ENCODE peak calls at places on chromosomes 5 and 9, in six cellular contexts. One of them, this sample, is unnamed.

GRCh38 chr5:90878549-90879196 is 320.1 kb downstream of the ADGRV1 start:
- DNase-seq in mesendoderm: no peak
- DNase-seq in IMR-90: peak
- DNase-seq in H9: no peak
- DNase-seq in neuronal stem cell: no peak
- DNase-seq in mesenchymal stem cell: peak
- DNase-seq in this sample: no peak

GRCh38 chr5:62457071-62457470 is 44.5 kb downstream of the IPO11 start:
- DNase-seq in IMR-90: peak
- DNase-seq in H9: no peak
- DNase-seq in mesenchymal stem cell: peak
- DNase-seq in mesendoderm: no peak
- DNase-seq in neuronal stem cell: no peak
- DNase-seq in this sample: no peak

GRCh38 chr9:83440641-83441040 is 97.6 kb downstream of the FRMD3 start:
- DNase-seq in mesendoderm: peak
- DNase-seq in IMR-90: no peak
- DNase-seq in H9: no peak
- DNase-seq in mesenchymal stem cell: no peak
- DNase-seq in neuronal stem cell: no peak
- DNase-seq in this sample: no peak

GRCh38 chr9:89878687-89879086 is 273.9 kb downstream of the GADD45G start:
- DNase-seq in IMR-90: no peak
- DNase-seq in H9: no peak
- DNase-seq in neuronal stem cell: no peak
- DNase-seq in mesendoderm: no peak
- DNase-seq in mesenchymal stem cell: peak
- DNase-seq in this sample: peak

GRCh38 chr9:129416831-129417604 is 203.9 kb downstream of the C9orf50 start:
- DNase-seq in H9: no peak
- DNase-seq in neuronal stem cell: no peak
- DNase-seq in mesendoderm: no peak
- DNase-seq in IMR-90: no peak
- DNase-seq in mesenchymal stem cell: no peak
- DNase-seq in this sample: no peak

GRCh38 chr5:133373121-133373870 is 239.0 kb downstream of the FSTL4 start:
- DNase-seq in mesenchymal stem cell: no peak
- DNase-seq in neuronal stem cell: no peak
- DNase-seq in IMR-90: peak
- DNase-seq in mesendoderm: no peak
- DNase-seq in H9: no peak
- DNase-seq in this sample: no peak

GRCh38 chr9:125428060-125428481 is 166.4 kb downstream of the GAPVD1 start:
- DNase-seq in mesenchymal stem cell: no peak
- DNase-seq in H9: no peak
- DNase-seq in mesendoderm: peak
- DNase-seq in IMR-90: no peak
- DNase-seq in neuronal stem cell: no peak
- DNase-seq in this sample: no peak

GRCh38 chr9:131318211-131318610 is 28.7 kb downstream of the PLPP7 start:
- DNase-seq in H9: no peak
- DNase-seq in mesenchymal stem cell: no peak
- DNase-seq in neuronal stem cell: no peak
- DNase-seq in IMR-90: no peak
- DNase-seq in mesendoderm: no peak
- DNase-seq in this sample: no peak

GRCh38 chr5:111453747-111454146 is 58.6 kb downstream of the STARD4 start:
- DNase-seq in mesenchymal stem cell: peak
- DNase-seq in mesendoderm: peak
- DNase-seq in neuronal stem cell: no peak
- DNase-seq in H9: no peak
- DNase-seq in IMR-90: peak
- DNase-seq in this sample: no peak

GRCh38 chr5:132762246-132763000 is 14.6 kb downstream of the SEPTIN8 start:
- DNase-seq in H9: no peak
- DNase-seq in IMR-90: no peak
- DNase-seq in mesenchymal stem cell: no peak
- DNase-seq in neuronal stem cell: no peak
- DNase-seq in mesendoderm: no peak
- DNase-seq in this sample: no peak

GRCh38 chr5:145510324-145510723 is 324.8 kb downstream of the PRELID2 start:
- DNase-seq in mesenchymal stem cell: peak
- DNase-seq in mesendoderm: no peak
- DNase-seq in neuronal stem cell: no peak
- DNase-seq in IMR-90: peak
- DNase-seq in H9: no peak
- DNase-seq in this sample: no peak

GRCh38 chr5:106658150-106658549 is 1012.6 kb downstream of the EFNA5 start:
- DNase-seq in mesenchymal stem cell: no peak
- DNase-seq in mesendoderm: no peak
- DNase-seq in neuronal stem cell: no peak
- DNase-seq in H9: no peak
- DNase-seq in IMR-90: no peak
- DNase-seq in this sample: no peak

GRCh38 chr5:78102498-78102897 is 192.0 kb downstream of the AP3B1 start:
- DNase-seq in neuronal stem cell: no peak
- DNase-seq in mesendoderm: no peak
- DNase-seq in H9: no peak
- DNase-seq in mesenchymal stem cell: no peak
- DNase-seq in IMR-90: peak
- DNase-seq in this sample: no peak

GRCh38 chr5:150409638-150410523 is 2.8 kb downstream of the CD74 start:
- DNase-seq in H9: peak
- DNase-seq in mesendoderm: peak
- DNase-seq in mesenchymal stem cell: peak
- DNase-seq in IMR-90: peak
- DNase-seq in neuronal stem cell: peak
- DNase-seq in this sample: peak

GRCh38 chr9:79617395-79617794 is 45.6 kb downstream of the TLE4 start:
- DNase-seq in mesendoderm: no peak
- DNase-seq in mesenchymal stem cell: no peak
- DNase-seq in IMR-90: peak
- DNase-seq in neuronal stem cell: no peak
- DNase-seq in H9: no peak
- DNase-seq in this sample: no peak

GRCh38 chr5:108415726-108416125 is 33.8 kb upstream of the FBXL17 start:
- DNase-seq in H9: no peak
- DNase-seq in mesendoderm: no peak
- DNase-seq in IMR-90: no peak
- DNase-seq in mesenchymal stem cell: no peak
- DNase-seq in neuronal stem cell: no peak
- DNase-seq in this sample: no peak

GRCh38 chr5:9564752-9565151 is 18.9 kb upstream of the SEMA5A start:
- DNase-seq in neuronal stem cell: no peak
- DNase-seq in H9: no peak
- DNase-seq in IMR-90: no peak
- DNase-seq in mesenchymal stem cell: peak
- DNase-seq in mesendoderm: no peak
- DNase-seq in this sample: no peak

GRCh38 chr9:85020791-85021190 is 351.3 kb downstream of the NTRK2 start:
- DNase-seq in neuronal stem cell: no peak
- DNase-seq in mesenchymal stem cell: no peak
- DNase-seq in H9: no peak
- DNase-seq in mesendoderm: no peak
- DNase-seq in IMR-90: no peak
- DNase-seq in this sample: no peak

GRCh38 chr5:113050606-113051391 is 74.2 kb downstream of the DCP2 start:
- DNase-seq in H9: no peak
- DNase-seq in neuronal stem cell: no peak
- DNase-seq in IMR-90: peak
- DNase-seq in mesenchymal stem cell: peak
- DNase-seq in mesendoderm: no peak
- DNase-seq in this sample: no peak

GRCh38 chr5:141208478-141208877 is at the start of gene PCDHB12:
- DNase-seq in H9: peak
- DNase-seq in mesenchymal stem cell: no peak
- DNase-seq in neuronal stem cell: no peak
- DNase-seq in mesendoderm: peak
- DNase-seq in IMR-90: peak
- DNase-seq in this sample: no peak

GRCh38 chr5:141805874-141806273 is 72.3 kb downstream of the PCDH1 start:
- DNase-seq in H9: no peak
- DNase-seq in mesenchymal stem cell: no peak
- DNase-seq in mesendoderm: no peak
- DNase-seq in IMR-90: no peak
- DNase-seq in neuronal stem cell: no peak
- DNase-seq in this sample: no peak

GRCh38 chr9:91604451-91604850 is 180.8 kb upstream of the NFIL3 start:
- DNase-seq in H9: no peak
- DNase-seq in mesenchymal stem cell: no peak
- DNase-seq in IMR-90: no peak
- DNase-seq in mesendoderm: no peak
- DNase-seq in neuronal stem cell: no peak
- DNase-seq in this sample: no peak

GRCh38 chr9:119802621-119803020 is 433.4 kb upstream of the BRINP1 start:
- DNase-seq in mesendoderm: no peak
- DNase-seq in mesenchymal stem cell: no peak
- DNase-seq in neuronal stem cell: no peak
- DNase-seq in IMR-90: no peak
- DNase-seq in H9: no peak
- DNase-seq in this sample: no peak

GRCh38 chr5:59367791-59368394 is 525.6 kb downstream of the PDE4D start:
- DNase-seq in IMR-90: peak
- DNase-seq in H9: peak
- DNase-seq in mesenchymal stem cell: peak
- DNase-seq in mesendoderm: peak
- DNase-seq in neuronal stem cell: peak
- DNase-seq in this sample: no peak

GRCh38 chr9:97431549-97432143 is 19.8 kb downstream of the TDRD7 start:
- DNase-seq in mesenchymal stem cell: no peak
- DNase-seq in neuronal stem cell: no peak
- DNase-seq in mesendoderm: no peak
- DNase-seq in H9: no peak
- DNase-seq in IMR-90: no peak
- DNase-seq in this sample: no peak

GRCh38 chr9:83307051-83307724 is 231.0 kb downstream of the FRMD3 start:
- DNase-seq in mesenchymal stem cell: no peak
- DNase-seq in neuronal stem cell: no peak
- DNase-seq in mesendoderm: no peak
- DNase-seq in H9: no peak
- DNase-seq in IMR-90: no peak
- DNase-seq in this sample: no peak

GRCh38 chr9:125971895-125972729 is 224.9 kb downstream of the PBX3 start:
- DNase-seq in mesenchymal stem cell: no peak
- DNase-seq in H9: no peak
- DNase-seq in IMR-90: no peak
- DNase-seq in mesendoderm: peak
- DNase-seq in neuronal stem cell: no peak
- DNase-seq in this sample: no peak

GRCh38 chr5:26700759-26701384 is 337.5 kb downstream of the CDH9 start:
- DNase-seq in neuronal stem cell: peak
- DNase-seq in IMR-90: no peak
- DNase-seq in H9: peak
- DNase-seq in mesenchymal stem cell: peak
- DNase-seq in mesendoderm: peak
- DNase-seq in this sample: peak

GRCh38 chr9:13369426-13369825 is 89.9 kb upstream of the MPDZ start:
- DNase-seq in neuronal stem cell: peak
- DNase-seq in mesendoderm: no peak
- DNase-seq in IMR-90: no peak
- DNase-seq in mesenchymal stem cell: no peak
- DNase-seq in H9: no peak
- DNase-seq in this sample: no peak

GRCh38 chr5:95784514-95785302 is 37.8 kb downstream of the GLRX start:
- DNase-seq in neuronal stem cell: no peak
- DNase-seq in H9: no peak
- DNase-seq in mesendoderm: no peak
- DNase-seq in IMR-90: peak
- DNase-seq in mesenchymal stem cell: no peak
- DNase-seq in this sample: no peak
- H2BK15ac ChIP-seq in neuronal stem cell: no peak
- H2BK15ac ChIP-seq in H9: no peak
- H2BK15ac ChIP-seq in mesendoderm: no peak
- H2BK15ac ChIP-seq in IMR-90: peak
- H2BK15ac ChIP-seq in mesenchymal stem cell: no peak
- H2BK15ac ChIP-seq in this sample: no peak

GRCh38 chr9:27504259-27504658 is 19.8 kb upstream of the IFNK start:
- DNase-seq in IMR-90: no peak
- DNase-seq in mesenchymal stem cell: no peak
- DNase-seq in mesendoderm: no peak
- DNase-seq in H9: no peak
- DNase-seq in neuronal stem cell: no peak
- DNase-seq in this sample: no peak
- H2BK15ac ChIP-seq in IMR-90: no peak
- H2BK15ac ChIP-seq in mesenchymal stem cell: no peak
- H2BK15ac ChIP-seq in mesendoderm: no peak
- H2BK15ac ChIP-seq in H9: no peak
- H2BK15ac ChIP-seq in neuronal stem cell: no peak
- H2BK15ac ChIP-seq in this sample: no peak

DNA sequence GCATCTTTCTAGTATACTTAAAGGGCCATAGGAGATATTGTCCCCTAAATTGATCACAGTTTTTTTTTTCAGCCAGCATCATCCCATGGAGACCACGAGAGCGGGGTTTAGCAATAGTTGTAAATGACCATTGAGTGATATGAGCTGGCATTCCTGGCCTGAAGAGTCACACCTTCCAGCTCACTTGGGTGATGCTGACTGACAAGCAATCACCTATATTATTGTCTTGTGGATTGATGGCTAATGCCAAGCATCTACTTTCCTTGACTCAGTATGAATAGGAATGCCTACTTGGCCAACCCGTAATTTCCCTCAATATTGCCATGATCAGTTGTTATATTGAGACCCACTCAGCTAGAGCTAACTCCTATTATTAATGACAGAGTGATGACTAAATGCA is 70.5 kb downstream of the ADAMTSL1 start:
- DNase-seq in H9: no peak
- DNase-seq in mesenchymal stem cell: no peak
- DNase-seq in mesendoderm: no peak
- DNase-seq in IMR-90: no peak
- DNase-seq in neuronal stem cell: no peak
- DNase-seq in this sample: no peak
- H2BK15ac ChIP-seq in H9: no peak
- H2BK15ac ChIP-seq in mesenchymal stem cell: no peak
- H2BK15ac ChIP-seq in mesendoderm: no peak
- H2BK15ac ChIP-seq in IMR-90: no peak
- H2BK15ac ChIP-seq in neuronal stem cell: no peak
- H2BK15ac ChIP-seq in this sample: no peak

GRCh38 chr5:143140492-143141231 is 262.8 kb downstream of the NR3C1 start:
- DNase-seq in mesendoderm: no peak
- DNase-seq in neuronal stem cell: no peak
- DNase-seq in mesenchymal stem cell: no peak
- DNase-seq in H9: no peak
- DNase-seq in IMR-90: no peak
- DNase-seq in this sample: no peak

GRCh38 chr5:143139585-143139984 is 263.9 kb downstream of the NR3C1 start:
- DNase-seq in H9: no peak
- DNase-seq in neuronal stem cell: no peak
- DNase-seq in mesenchymal stem cell: no peak
- DNase-seq in mesendoderm: no peak
- DNase-seq in IMR-90: no peak
- DNase-seq in this sample: no peak

GRCh38 chr5:143135832-143136551 is 267.5 kb downstream of the NR3C1 start:
- DNase-seq in H9: no peak
- DNase-seq in mesendoderm: no peak
- DNase-seq in IMR-90: peak
- DNase-seq in mesenchymal stem cell: no peak
- DNase-seq in neuronal stem cell: no peak
- DNase-seq in this sample: no peak

GRCh38 chr5:143141652-143142051 is 261.8 kb downstream of the NR3C1 start:
- DNase-seq in IMR-90: no peak
- DNase-seq in H9: no peak
- DNase-seq in neuronal stem cell: no peak
- DNase-seq in mesenchymal stem cell: no peak
- DNase-seq in mesendoderm: no peak
- DNase-seq in this sample: no peak

GRCh38 chr5:143138839-143139238 is 264.6 kb downstream of the NR3C1 start:
- DNase-seq in H9: no peak
- DNase-seq in neuronal stem cell: no peak
- DNase-seq in mesendoderm: no peak
- DNase-seq in IMR-90: peak
- DNase-seq in mesenchymal stem cell: no peak
- DNase-seq in this sample: no peak
- H2BK15ac ChIP-seq in H9: no peak
- H2BK15ac ChIP-seq in neuronal stem cell: no peak
- H2BK15ac ChIP-seq in mesendoderm: no peak
- H2BK15ac ChIP-seq in IMR-90: no peak
- H2BK15ac ChIP-seq in mesenchymal stem cell: no peak
- H2BK15ac ChIP-seq in this sample: no peak